ENCODE peak calls at places on chromosomes 6 and 20, in six cellular contexts. One of them, this sample, is unnamed.

GRCh38 chr20:13430346-13431002 is 208.3 kb downstream of the TASP1 start:
- DNase-seq in transverse colon: no peak
- DNase-seq in activated T-cell treated with anti-CD3 and anti-CD28 coated beads for 24 hours: peak; percentile 1
- DNase-seq in T-cell: no peak
- DNase-seq in ureter: no peak
- DNase-seq in substantia nigra: no peak
- DNase-seq in this sample: peak; percentile 32

GRCh38 chr6:140285471-140285870 is 911.0 kb upstream of the CITED2 start:
- DNase-seq in activated T-cell treated with anti-CD3 and anti-CD28 coated beads for 24 hours: no peak
- DNase-seq in substantia nigra: no peak
- DNase-seq in ureter: no peak
- DNase-seq in transverse colon: no peak
- DNase-seq in T-cell: no peak
- DNase-seq in this sample: no peak

GRCh38 chr6:154548130-154548830 is 37.8 kb upstream of the CNKSR3 start:
- DNase-seq in activated T-cell treated with anti-CD3 and anti-CD28 coated beads for 24 hours: no peak
- DNase-seq in substantia nigra: no peak
- DNase-seq in transverse colon: no peak
- DNase-seq in ureter: no peak
- DNase-seq in T-cell: no peak
- DNase-seq in this sample: no peak

GRCh38 chr20:47464380-47465101 is 37.1 kb upstream of the NCOA3 start:
- DNase-seq in transverse colon: peak; percentile 50
- DNase-seq in ureter: peak; percentile 84
- DNase-seq in T-cell: no peak
- DNase-seq in substantia nigra: no peak
- DNase-seq in activated T-cell treated with anti-CD3 and anti-CD28 coated beads for 24 hours: no peak
- DNase-seq in this sample: peak; percentile 93

GRCh38 chr6:169932491-169932890 is 181.1 kb downstream of the ERMARD start:
- DNase-seq in transverse colon: no peak
- DNase-seq in ureter: no peak
- DNase-seq in activated T-cell treated with anti-CD3 and anti-CD28 coated beads for 24 hours: no peak
- DNase-seq in substantia nigra: no peak
- DNase-seq in T-cell: no peak
- DNase-seq in this sample: no peak

GRCh38 chr6:111606620-111607115 is 990 bp upstream of the TRAF3IP2 start:
- DNase-seq in activated T-cell treated with anti-CD3 and anti-CD28 coated beads for 24 hours: no peak
- DNase-seq in ureter: no peak
- DNase-seq in substantia nigra: no peak
- DNase-seq in transverse colon: no peak
- DNase-seq in T-cell: no peak
- DNase-seq in this sample: no peak

GRCh38 chr6:149201068-149201655 is 116.3 kb upstream of the TAB2 start:
- DNase-seq in activated T-cell treated with anti-CD3 and anti-CD28 coated beads for 24 hours: no peak
- DNase-seq in transverse colon: no peak
- DNase-seq in T-cell: no peak
- DNase-seq in ureter: no peak
- DNase-seq in substantia nigra: no peak
- DNase-seq in this sample: no peak

GRCh38 chr6:93562566-93562965 is 143.2 kb upstream of the EPHA7 start:
- DNase-seq in T-cell: no peak
- DNase-seq in transverse colon: no peak
- DNase-seq in ureter: no peak
- DNase-seq in substantia nigra: no peak
- DNase-seq in activated T-cell treated with anti-CD3 and anti-CD28 coated beads for 24 hours: no peak
- DNase-seq in this sample: no peak

GRCh38 chr6:44674226-44675155 is 287.0 kb downstream of the CDC5L start:
- DNase-seq in substantia nigra: no peak
- DNase-seq in T-cell: no peak
- DNase-seq in ureter: no peak
- DNase-seq in activated T-cell treated with anti-CD3 and anti-CD28 coated beads for 24 hours: no peak
- DNase-seq in transverse colon: no peak
- DNase-seq in this sample: no peak

GRCh38 chr6:142871910-142872331 is 73.1 kb downstream of the HIVEP2 start:
- DNase-seq in substantia nigra: no peak
- DNase-seq in transverse colon: peak; percentile 59
- DNase-seq in T-cell: no peak
- DNase-seq in activated T-cell treated with anti-CD3 and anti-CD28 coated beads for 24 hours: peak; percentile 61
- DNase-seq in ureter: no peak
- DNase-seq in this sample: peak; percentile 60

GRCh38 chr20:63955846-63956663 is at the start of gene UCKL1:
- DNase-seq in activated T-cell treated with anti-CD3 and anti-CD28 coated beads for 24 hours: peak; percentile 81
- DNase-seq in substantia nigra: peak; percentile 95
- DNase-seq in T-cell: peak; percentile 88
- DNase-seq in ureter: peak; percentile 92
- DNase-seq in transverse colon: peak; percentile 94
- DNase-seq in this sample: peak; percentile 96

GRCh38 chr6:158047120-158047518 is 65.5 kb downstream of the SYNJ2 start:
- DNase-seq in substantia nigra: no peak
- DNase-seq in activated T-cell treated with anti-CD3 and anti-CD28 coated beads for 24 hours: peak; percentile 64
- DNase-seq in transverse colon: peak; percentile 56
- DNase-seq in T-cell: peak; percentile 30
- DNase-seq in ureter: no peak
- DNase-seq in this sample: peak; percentile 56

GRCh38 chr6:119544325-119545150 is 195.0 kb upstream of the MAN1A1 start:
- DNase-seq in transverse colon: no peak
- DNase-seq in activated T-cell treated with anti-CD3 and anti-CD28 coated beads for 24 hours: no peak
- DNase-seq in T-cell: no peak
- DNase-seq in substantia nigra: no peak
- DNase-seq in ureter: no peak
- DNase-seq in this sample: peak; percentile 5

GRCh38 chr20:25017257-25017803 is 24.8 kb upstream of the APMAP start:
- DNase-seq in substantia nigra: no peak
- DNase-seq in transverse colon: peak; percentile 74
- DNase-seq in T-cell: no peak
- DNase-seq in activated T-cell treated with anti-CD3 and anti-CD28 coated beads for 24 hours: no peak
- DNase-seq in ureter: peak; percentile 66
- DNase-seq in this sample: peak; percentile 78

GRCh38 chr20:46562373-46563169 is 12.1 kb upstream of the OCSTAMP start:
- DNase-seq in transverse colon: peak; percentile 73
- DNase-seq in activated T-cell treated with anti-CD3 and anti-CD28 coated beads for 24 hours: peak; percentile 50
- DNase-seq in substantia nigra: peak; percentile 79
- DNase-seq in T-cell: peak; percentile 52
- DNase-seq in ureter: peak; percentile 75
- DNase-seq in this sample: peak; percentile 78

GRCh38 chr6:107540465-107540857 is 50.5 kb downstream of the SOBP start:
- DNase-seq in T-cell: no peak
- DNase-seq in substantia nigra: no peak
- DNase-seq in transverse colon: no peak
- DNase-seq in ureter: no peak
- DNase-seq in activated T-cell treated with anti-CD3 and anti-CD28 coated beads for 24 hours: no peak
- DNase-seq in this sample: peak; percentile 28

GRCh38 chr6:163200299-163201093 is 214.0 kb upstream of the QKI start:
- DNase-seq in activated T-cell treated with anti-CD3 and anti-CD28 coated beads for 24 hours: no peak
- DNase-seq in substantia nigra: no peak
- DNase-seq in ureter: no peak
- DNase-seq in T-cell: no peak
- DNase-seq in transverse colon: no peak
- DNase-seq in this sample: no peak

GRCh38 chr6:132400641-132401119 is 595 bp downstream of the MOXD1 start:
- DNase-seq in T-cell: no peak
- DNase-seq in substantia nigra: no peak
- DNase-seq in ureter: no peak
- DNase-seq in transverse colon: no peak
- DNase-seq in activated T-cell treated with anti-CD3 and anti-CD28 coated beads for 24 hours: no peak
- DNase-seq in this sample: peak; percentile 16

GRCh38 chr6:42901538-42901957 is 14.3 kb upstream of the PTCRA start:
- DNase-seq in transverse colon: peak; percentile 76
- DNase-seq in activated T-cell treated with anti-CD3 and anti-CD28 coated beads for 24 hours: peak; percentile 68
- DNase-seq in ureter: peak; percentile 86
- DNase-seq in substantia nigra: peak; percentile 55
- DNase-seq in T-cell: peak; percentile 67
- DNase-seq in this sample: peak; percentile 89

GRCh38 chr20:21048841-21049273 is 57.3 kb downstream of the LINC00237 start:
- DNase-seq in ureter: no peak
- DNase-seq in transverse colon: peak; percentile 28
- DNase-seq in T-cell: peak; percentile 30
- DNase-seq in substantia nigra: peak; percentile 8
- DNase-seq in activated T-cell treated with anti-CD3 and anti-CD28 coated beads for 24 hours: peak; percentile 31
- DNase-seq in this sample: no peak

GRCh38 chr6:27791182-27791939 is 120.8 kb downstream of the OR2B2 start:
- DNase-seq in substantia nigra: no peak
- DNase-seq in activated T-cell treated with anti-CD3 and anti-CD28 coated beads for 24 hours: peak; percentile 46
- DNase-seq in T-cell: no peak
- DNase-seq in ureter: peak; percentile 67
- DNase-seq in transverse colon: peak; percentile 54
- DNase-seq in this sample: peak; percentile 83

GRCh38 chr20:48606117-48606840 is 221.5 kb downstream of the PREX1 start:
- DNase-seq in transverse colon: peak; percentile 2
- DNase-seq in ureter: peak; percentile 24
- DNase-seq in activated T-cell treated with anti-CD3 and anti-CD28 coated beads for 24 hours: no peak
- DNase-seq in T-cell: no peak
- DNase-seq in substantia nigra: no peak
- DNase-seq in this sample: no peak

GRCh38 chr6:112502348-112503130 is 155.4 kb downstream of the RFPL4B start:
- DNase-seq in transverse colon: no peak
- DNase-seq in activated T-cell treated with anti-CD3 and anti-CD28 coated beads for 24 hours: no peak
- DNase-seq in T-cell: no peak
- DNase-seq in substantia nigra: no peak
- DNase-seq in ureter: no peak
- DNase-seq in this sample: peak; percentile 4

GRCh38 chr6:13098006-13098405 is 230.3 kb downstream of the TBC1D7 start:
- DNase-seq in activated T-cell treated with anti-CD3 and anti-CD28 coated beads for 24 hours: no peak
- DNase-seq in ureter: no peak
- DNase-seq in transverse colon: no peak
- DNase-seq in T-cell: no peak
- DNase-seq in substantia nigra: no peak
- DNase-seq in this sample: no peak

GRCh38 chr20:43983359-43983758 is 68.7 kb downstream of the TOX2 start:
- DNase-seq in activated T-cell treated with anti-CD3 and anti-CD28 coated beads for 24 hours: peak; percentile 24
- DNase-seq in transverse colon: peak; percentile 80
- DNase-seq in T-cell: no peak
- DNase-seq in ureter: no peak
- DNase-seq in substantia nigra: no peak
- DNase-seq in this sample: no peak